ENCODE peak calls at places on chromosomes 7 and 10, in seven cellular contexts. One of them, this sample, is unnamed.

GRCh38 chr7:351681-352480 is 61.9 kb downstream of the FOXL3 start:
- DNase-seq in NCI-H1105: no peak
- DNase-seq in activated CD4-positive, alpha-beta T cell treated with anti-CD3 and anti-CD28 coated beads for 24 hours: no peak
- DNase-seq in T1000: no peak
- DNase-seq in nucleus accumbens: no peak
- DNase-seq in ELR: no peak
- DNase-seq in A172: no peak
- DNase-seq in this sample: no peak

GRCh38 chr7:144659211-144659610 is 176.6 kb downstream of the TPK1 start:
- DNase-seq in NCI-H1105: no peak
- DNase-seq in activated CD4-positive, alpha-beta T cell treated with anti-CD3 and anti-CD28 coated beads for 24 hours: no peak
- DNase-seq in T1000: no peak
- DNase-seq in nucleus accumbens: no peak
- DNase-seq in ELR: no peak
- DNase-seq in A172: no peak
- DNase-seq in this sample: no peak

GRCh38 chr7:64515781-64516180 is 47.1 kb downstream of the ZNF680 start:
- DNase-seq in NCI-H1105: no peak
- DNase-seq in activated CD4-positive, alpha-beta T cell treated with anti-CD3 and anti-CD28 coated beads for 24 hours: no peak
- DNase-seq in T1000: no peak
- DNase-seq in nucleus accumbens: no peak
- DNase-seq in ELR: no peak
- DNase-seq in A172: no peak
- DNase-seq in this sample: no peak

GRCh38 chr7:12727455-12728191 is 40.2 kb downstream of the ARL4A start:
- DNase-seq in NCI-H1105: no peak
- DNase-seq in activated CD4-positive, alpha-beta T cell treated with anti-CD3 and anti-CD28 coated beads for 24 hours: no peak
- DNase-seq in T1000: no peak
- DNase-seq in nucleus accumbens: no peak
- DNase-seq in ELR: no peak
- DNase-seq in A172: no peak
- DNase-seq in this sample: no peak

GRCh38 chr7:6589151-6589828 is 531 bp upstream of the INTS15 start:
- DNase-seq in NCI-H1105: no peak
- DNase-seq in activated CD4-positive, alpha-beta T cell treated with anti-CD3 and anti-CD28 coated beads for 24 hours: no peak
- DNase-seq in T1000: no peak
- DNase-seq in nucleus accumbens: peak; percentile 43
- DNase-seq in ELR: no peak
- DNase-seq in A172: no peak
- DNase-seq in this sample: no peak

GRCh38 chr10:17454181-17454800 is at the start of gene ST8SIA6:
- DNase-seq in NCI-H1105: no peak
- DNase-seq in activated CD4-positive, alpha-beta T cell treated with anti-CD3 and anti-CD28 coated beads for 24 hours: peak; percentile 19
- DNase-seq in T1000: no peak
- DNase-seq in nucleus accumbens: no peak
- DNase-seq in ELR: peak; percentile 61
- DNase-seq in A172: no peak
- DNase-seq in this sample: no peak

GRCh38 chr10:23368816-23369640 is 24.4 kb upstream of the C10orf67 start:
- DNase-seq in NCI-H1105: no peak
- DNase-seq in activated CD4-positive, alpha-beta T cell treated with anti-CD3 and anti-CD28 coated beads for 24 hours: no peak
- DNase-seq in T1000: no peak
- DNase-seq in nucleus accumbens: no peak
- DNase-seq in ELR: no peak
- DNase-seq in A172: no peak
- DNase-seq in this sample: no peak

GRCh38 chr10:57008189-57008588 is 647.1 kb upstream of the ZWINT start:
- DNase-seq in NCI-H1105: no peak
- DNase-seq in activated CD4-positive, alpha-beta T cell treated with anti-CD3 and anti-CD28 coated beads for 24 hours: no peak
- DNase-seq in T1000: no peak
- DNase-seq in nucleus accumbens: no peak
- DNase-seq in ELR: no peak
- DNase-seq in A172: peak; percentile 6
- DNase-seq in this sample: no peak

GRCh38 chr10:80191589-80192270 is 13.6 kb downstream of the ANXA11 start:
- DNase-seq in NCI-H1105: no peak
- DNase-seq in activated CD4-positive, alpha-beta T cell treated with anti-CD3 and anti-CD28 coated beads for 24 hours: no peak
- DNase-seq in T1000: no peak
- DNase-seq in nucleus accumbens: no peak
- DNase-seq in ELR: no peak
- DNase-seq in A172: no peak
- DNase-seq in this sample: no peak

GRCh38 chr10:33414841-33415240 is 80.4 kb upstream of the NRP1 start:
- DNase-seq in NCI-H1105: no peak
- DNase-seq in activated CD4-positive, alpha-beta T cell treated with anti-CD3 and anti-CD28 coated beads for 24 hours: no peak
- DNase-seq in T1000: no peak
- DNase-seq in nucleus accumbens: no peak
- DNase-seq in ELR: no peak
- DNase-seq in A172: no peak
- DNase-seq in this sample: no peak

GRCh38 chr10:86775056-86775858 is 18.8 kb downstream of the BMPR1A start:
- DNase-seq in NCI-H1105: no peak
- DNase-seq in activated CD4-positive, alpha-beta T cell treated with anti-CD3 and anti-CD28 coated beads for 24 hours: no peak
- DNase-seq in T1000: no peak
- DNase-seq in nucleus accumbens: no peak
- DNase-seq in ELR: peak; percentile 50
- DNase-seq in A172: peak; percentile 24
- DNase-seq in this sample: no peak

GRCh38 chr10:101772895-101773761 is 2.8 kb downstream of the FGF8 start:
- DNase-seq in NCI-H1105: no peak
- DNase-seq in activated CD4-positive, alpha-beta T cell treated with anti-CD3 and anti-CD28 coated beads for 24 hours: no peak
- DNase-seq in T1000: no peak
- DNase-seq in nucleus accumbens: no peak
- DNase-seq in ELR: no peak
- DNase-seq in A172: no peak
- DNase-seq in this sample: no peak